ENCODE peak calls at places on chromosomes 13 and 19, in four cellular contexts. K is DND-41; Y is uterus; V is CD4-positive, alpha-beta T cell. G is an unnamed sample.

GRCh38 chr19:44891016-44891882 is at the start of gene TOMM40:
- DNase-seq in K (peak), Y (no peak), V (peak), G (no peak)

GRCh38 chr13:34913040-34913439 is 29.0 kb upstream of the NBEA start:
- DNase-seq in K (peak), Y (no peak), V (no peak), G (no peak)

GRCh38 chr13:23500858-23501257 is 67.4 kb upstream of the SACS start:
- DNase-seq in K (no peak), Y (no peak), V (no peak), G (no peak)

GRCh38 chr13:111630411-111630810 is 310.0 kb downstream of the TEX29 start:
- DNase-seq in K (no peak), Y (no peak), V (no peak), G (no peak)

GRCh38 chr13:109156181-109156935 is 526.9 kb downstream of the MYO16 start:
- DNase-seq in K (no peak), Y (no peak), V (no peak), G (no peak)

GRCh38 chr19:57887195-57887941 is 1.5 kb downstream of the ZNF814 start:
- DNase-seq in K (no peak), Y (no peak), V (no peak), G (no peak)

GRCh38 chr19:40433391-40434216 is 7.8 kb upstream of the SERTAD1 start:
- DNase-seq in K (peak), Y (peak), V (peak), G (peak)

GRCh38 chr19:31946491-31946890 is 398.9 kb upstream of the ZNF507 start:
- DNase-seq in K (peak), Y (no peak), V (no peak), G (no peak)

GRCh38 chr13:89955773-89956172 is 1391.7 kb upstream of the MIR17HG start:
- DNase-seq in K (no peak), Y (no peak), V (no peak), G (no peak)

GRCh38 chr13:46778879-46779278 is 18.1 kb downstream of the ESD start:
- DNase-seq in K (no peak), Y (no peak), V (no peak), G (no peak)

DNA sequence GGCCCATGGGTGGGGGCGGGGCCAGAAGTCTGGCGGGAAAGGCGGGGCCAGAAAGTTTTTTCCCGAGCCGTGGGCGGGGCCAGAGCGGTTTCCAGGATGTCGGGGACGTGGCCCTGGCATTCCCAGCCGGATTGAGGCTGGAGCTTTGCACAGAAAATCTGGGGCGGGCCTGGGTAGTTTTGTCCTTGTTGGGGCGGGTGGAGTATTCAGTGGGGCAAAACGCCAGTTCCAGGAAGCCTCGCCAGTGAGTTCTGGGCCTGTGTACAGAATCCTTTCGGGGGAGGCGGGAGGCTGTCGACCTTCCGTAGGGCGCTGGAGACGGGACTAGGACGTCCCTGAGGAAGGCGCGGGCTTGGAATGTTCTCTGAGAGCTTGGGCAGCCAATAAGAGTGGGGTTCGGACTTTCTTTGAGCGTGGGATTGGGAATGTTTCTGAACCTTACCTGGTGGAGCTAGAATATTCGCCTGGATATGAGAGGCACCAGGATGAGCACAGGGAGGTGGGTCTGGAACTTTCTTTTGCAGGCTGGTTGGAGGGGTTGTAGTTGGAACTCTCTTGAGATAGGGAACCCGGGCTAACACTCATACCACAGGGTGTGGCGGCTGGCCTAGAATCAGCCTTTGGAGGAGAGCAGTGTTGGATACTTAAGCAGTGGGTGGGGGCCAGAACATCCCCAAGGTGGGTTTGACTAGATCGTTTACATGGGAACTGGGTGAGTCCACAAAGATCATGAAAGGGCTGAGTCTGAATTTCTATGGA is 1.3 kb downstream of the CCDC9 start:
- DNase-seq in K (no peak), Y (peak), V (no peak), G (no peak)
- H3K27ac ChIP-seq in K (peak), Y (peak), V (peak), G (peak)

GRCh38 chr13:44432595-44432994 is 59.0 kb downstream of the SERP2 start:
- DNase-seq in K (no peak), Y (no peak), V (no peak), G (no peak)
- H3K27ac ChIP-seq in K (no peak), Y (peak), V (no peak), G (no peak)

GRCh38 chr19:33520844-33521479 is 629 bp downstream of the PEPD start:
- DNase-seq in K (no peak), Y (no peak), V (no peak), G (no peak)

GRCh38 chr19:33524024-33524664 is 2.6 kb upstream of the PEPD start:
- DNase-seq in K (no peak), Y (peak), V (no peak), G (no peak)

GRCh38 chr19:33520048-33520643 is 1.4 kb downstream of the PEPD start:
- DNase-seq in K (no peak), Y (no peak), V (no peak), G (no peak)

GRCh38 chr19:33521480-33522370 is at the start of gene PEPD:
- DNase-seq in K (peak), Y (peak), V (peak), G (peak)

DNA sequence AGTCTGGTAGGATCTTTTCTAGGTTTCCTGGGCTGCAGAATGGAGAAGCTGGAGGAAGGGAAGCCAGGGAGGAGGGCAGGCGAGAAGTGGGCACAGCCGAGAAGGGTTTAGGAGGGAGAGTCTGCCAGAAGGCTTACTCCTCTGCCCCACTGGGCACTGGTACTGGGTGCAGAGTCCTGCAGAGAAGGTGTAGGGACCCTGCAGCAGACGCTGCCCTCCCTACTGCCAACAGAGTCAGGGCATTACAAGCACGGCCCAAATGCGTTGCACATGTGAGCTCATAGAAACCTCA is 726 bp upstream of the PEPD start:
- DNase-seq in K (peak), Y (no peak), V (no peak), G (no peak)
- H3K27ac ChIP-seq in K (no peak), Y (no peak), V (no peak), G (no peak)

DNA sequence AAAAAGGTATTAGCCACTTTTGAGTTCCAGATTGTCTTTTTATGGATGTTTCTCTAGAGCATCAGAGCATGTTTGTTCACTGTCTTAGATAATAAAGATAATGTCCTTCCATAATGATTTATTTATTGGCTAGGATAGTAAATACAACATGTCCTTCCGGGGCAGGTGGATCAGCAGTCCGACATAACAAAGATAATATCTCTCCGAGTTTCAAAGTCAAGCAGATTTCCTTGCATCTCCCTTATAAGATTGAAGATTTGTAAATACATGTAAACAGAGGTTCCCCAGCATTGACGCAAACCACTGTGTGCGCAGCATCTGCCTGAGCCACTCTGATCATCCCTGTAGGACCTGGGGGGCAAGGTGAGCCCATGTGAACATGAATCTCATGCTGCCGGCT is 8.8 kb upstream of the KLK15 start:
- DNase-seq in K (no peak), Y (no peak), V (no peak), G (no peak)
- H3K27ac ChIP-seq in K (no peak), Y (no peak), V (no peak), G (no peak)

DNA sequence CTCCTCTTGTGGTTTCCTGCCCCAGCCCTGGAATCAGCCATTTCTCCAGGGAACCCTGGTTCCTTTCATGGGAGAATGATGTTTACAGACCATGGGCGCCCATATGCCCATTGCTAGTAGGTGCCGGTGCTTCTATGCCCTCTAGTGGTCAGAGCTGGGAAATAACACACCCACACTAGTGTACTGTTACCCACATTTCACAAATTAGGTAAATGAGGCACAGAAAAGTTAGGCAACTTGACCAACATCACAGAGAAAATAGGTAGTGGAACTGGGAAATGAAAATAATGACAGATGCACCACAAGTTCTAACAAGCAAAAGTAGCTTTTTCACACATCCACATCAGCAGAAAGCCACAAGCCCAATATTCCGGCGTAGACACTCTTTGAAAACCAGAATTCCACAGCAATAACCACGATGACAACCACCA is 1.3 kb upstream of the CEACAM3 start:
- DNase-seq in K (peak), Y (no peak), V (peak), G (peak)
- H3K27ac ChIP-seq in K (no peak), Y (no peak), V (no peak), G (no peak)

DNA sequence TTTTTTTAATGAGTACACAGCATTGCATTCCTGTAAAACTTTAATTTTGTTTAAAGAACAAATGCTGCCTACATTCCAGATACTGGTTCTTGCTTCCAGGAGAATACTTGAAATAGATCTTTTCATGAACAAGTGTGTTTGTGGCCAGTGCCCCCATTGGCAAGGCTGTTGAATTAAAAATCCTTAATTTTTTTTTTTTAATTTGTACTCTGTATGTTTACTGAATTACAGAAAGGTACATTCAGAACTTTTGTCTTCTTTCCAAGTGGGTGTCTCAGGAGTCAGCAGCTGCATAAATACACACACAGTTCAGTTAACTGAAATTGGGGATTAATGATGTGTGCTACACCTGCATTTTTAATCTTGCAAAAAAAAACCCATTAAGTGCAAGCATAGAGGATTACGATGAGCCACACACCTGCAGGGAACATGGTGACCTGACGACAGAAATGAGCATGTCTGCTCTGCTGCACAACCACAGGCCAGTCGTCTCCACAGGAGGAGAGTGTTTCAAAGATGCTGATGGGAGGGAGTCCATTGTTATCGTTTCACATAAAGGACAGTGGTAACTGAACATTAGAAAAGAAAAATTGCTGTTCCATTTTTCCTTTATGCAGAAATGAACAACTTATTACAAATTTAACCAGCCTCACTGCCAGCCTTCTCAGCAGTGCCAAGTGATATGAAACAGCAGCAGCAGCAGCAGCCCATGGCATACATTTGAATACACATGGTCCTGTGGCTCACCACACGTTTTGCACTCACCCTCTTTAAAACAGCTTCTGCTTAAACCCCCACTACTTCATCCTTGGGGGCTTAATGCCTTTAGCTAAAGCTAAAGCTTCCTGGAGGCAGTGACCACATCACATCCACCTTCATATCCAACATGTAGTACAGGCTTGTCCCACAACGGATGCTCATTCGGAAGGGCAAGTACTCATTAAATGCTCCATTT is 72.3 kb upstream of the RFC3 start:
- DNase-seq in K (no peak), Y (no peak), V (no peak), G (no peak)
- H3K27ac ChIP-seq in K (no peak), Y (no peak), V (no peak), G (no peak)

GRCh38 chr19:47741544-47742125 is 3.7 kb upstream of the NOP53 start:
- DNase-seq in K (no peak), Y (no peak), V (no peak), G (no peak)
- H3K27ac ChIP-seq in K (no peak), Y (peak), V (no peak), G (no peak)

GRCh38 chr19:35896643-35897040 is 3.7 kb downstream of the NFKBID start:
- DNase-seq in K (no peak), Y (no peak), V (no peak), G (no peak)

GRCh38 chr19:35899547-35900214 is 659 bp downstream of the NFKBID start:
- DNase-seq in K (peak), Y (peak), V (peak), G (peak)

GRCh38 chr19:35895911-35896642 is 4.3 kb downstream of the NFKBID start:
- DNase-seq in K (no peak), Y (no peak), V (no peak), G (no peak)

GRCh38 chr19:35901055-35901644 is 810 bp upstream of the NFKBID start:
- DNase-seq in K (no peak), Y (no peak), V (no peak), G (no peak)

GRCh38 chr19:35897706-35898451 is 2.5 kb downstream of the NFKBID start:
- DNase-seq in K (no peak), Y (no peak), V (no peak), G (no peak)
- H3K27ac ChIP-seq in K (no peak), Y (peak), V (peak), G (peak)

GRCh38 chr19:46927106-46927505 is 66.3 kb downstream of the ARHGAP35 start:
- DNase-seq in K (no peak), Y (no peak), V (no peak), G (no peak)
- H3K27ac ChIP-seq in K (no peak), Y (no peak), V (no peak), G (no peak)

DNA sequence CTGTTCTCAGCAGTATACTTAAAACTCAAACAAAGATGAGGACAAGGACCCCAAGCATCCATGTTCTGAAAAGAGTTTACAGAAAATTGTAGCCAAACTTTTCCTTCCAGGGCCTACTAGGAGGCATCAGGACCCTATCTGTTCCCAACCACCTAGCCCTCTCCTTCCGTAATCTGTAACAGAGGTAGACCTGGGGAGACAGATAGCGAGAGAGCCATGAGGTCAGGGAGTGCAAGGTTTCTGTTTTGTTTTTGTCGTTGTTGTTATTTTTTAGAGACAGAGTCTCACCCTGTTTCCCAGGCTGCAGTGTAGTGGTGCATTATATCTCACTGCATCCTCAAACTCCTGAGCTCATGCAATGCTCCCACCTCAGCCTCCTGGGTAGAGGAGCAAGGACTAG is 83.9 kb upstream of the POSTN start:
- DNase-seq in K (no peak), Y (no peak), V (no peak), G (no peak)
- H3K27ac ChIP-seq in K (no peak), Y (peak), V (no peak), G (no peak)